ENCODE peak calls at places on chromosomes 11 and 22, in seven cellular contexts. L is activated T-cell treated with anti-CD3 and anti-CD28 coated beads, Interleukin-2, amount 50 U/mL, for 4 hours; R is NCI-H1092 treated with DMSO at 0.1 percent for 48 hours; M is osteocyte; T is fibroblast of lung; K is nephron progenitor cell; F is activated naive CD4-positive, alpha-beta T cell treated with anti-CD3 and anti-CD28 coated beads, Interleukin-2, amount 50 U/mL, for 72 hours. V is an unnamed sample.
A peak's percentile ranks its signal among the peaks of the same experiment; 100 is the strongest.

GRCh38 chr22:47163481-47163875 is 401.0 kb downstream of the TBC1D22A start:
- DNase-seq in L (no peak), R (no peak), M (no peak), T (no peak), K (no peak), F (no peak), V (peak; percentile 41)

GRCh38 chr11:117520201-117520600 is 192.5 kb downstream of the CEP164 start:
- DNase-seq in L (no peak), R (no peak), M (no peak), T (peak; percentile 4), K (no peak), F (no peak), V (no peak)

GRCh38 chr11:35323076-35323868 is 96.1 kb downstream of the SLC1A2 start:
- DNase-seq in L (no peak), R (no peak), M (no peak), T (peak; percentile 57), K (no peak), F (no peak), V (no peak)

GRCh38 chr11:125105921-125106320 is 5.5 kb downstream of the TMEM218 start:
- DNase-seq in L (no peak), R (no peak), M (no peak), T (no peak), K (no peak), F (no peak), V (no peak)

GRCh38 chr11:69010361-69010891 is 2.6 kb downstream of the MRGPRF start:
- DNase-seq in L (no peak), R (no peak), M (no peak), T (peak; percentile 16), K (no peak), F (no peak), V (no peak)

GRCh38 chr11:72657356-72657755 is 16.9 kb downstream of the PDE2A start:
- DNase-seq in L (no peak), R (no peak), M (no peak), T (no peak), K (peak; percentile 28), F (no peak), V (no peak)

GRCh38 chr22:42613869-42614268 is 814 bp downstream of the POLDIP3 start:
- DNase-seq in L (no peak), R (no peak), M (no peak), T (peak; percentile 28), K (no peak), F (no peak), V (no peak)

GRCh38 chr11:109865558-109866186 is 227.5 kb upstream of the ZC3H12C start:
- DNase-seq in L (no peak), R (peak; percentile 26), M (no peak), T (no peak), K (no peak), F (no peak), V (no peak)

GRCh38 chr11:84234462-84235202 is 948.5 kb upstream of the CCDC90B start:
- DNase-seq in L (no peak), R (no peak), M (no peak), T (no peak), K (peak; percentile 5), F (no peak), V (no peak)

GRCh38 chr22:41659941-41660340 is 28.7 kb downstream of the SNU13 start:
- DNase-seq in L (no peak), R (no peak), M (no peak), T (no peak), K (no peak), F (no peak), V (peak; percentile 24)

GRCh38 chr22:24232124-24232523 is 12.8 kb downstream of the GGT5 start:
- DNase-seq in L (no peak), R (no peak), M (no peak), T (no peak), K (no peak), F (no peak), V (no peak)

GRCh38 chr11:72112541-72113136 is at the start of gene ANAPC15:
- DNase-seq in L (peak; percentile 99), R (peak; percentile 100), M (peak; percentile 97), T (peak; percentile 99), K (peak; percentile 92), F (peak; percentile 94), V (peak; percentile 99)

GRCh38 chr11:99160447-99160846 is 139.7 kb downstream of the CNTN5 start:
- DNase-seq in L (no peak), R (no peak), M (no peak), T (no peak), K (no peak), F (no peak), V (no peak)

GRCh38 chr22:40361100-40361499 is 9.3 kb upstream of the SGSM3 start:
- DNase-seq in L (no peak), R (no peak), M (no peak), T (no peak), K (no peak), F (no peak), V (no peak)

GRCh38 chr11:120931057-120931779 is 92.7 kb upstream of the TBCEL start:
- DNase-seq in L (no peak), R (no peak), M (no peak), T (no peak), K (no peak), F (no peak), V (no peak)

GRCh38 chr11:79018371-79018849 is 422.4 kb downstream of the TENM4 start:
- DNase-seq in L (no peak), R (no peak), M (no peak), T (peak; percentile 98), K (no peak), F (no peak), V (no peak)

GRCh38 chr22:20264614-20265452 is 3.3 kb downstream of the RTN4R start:
- DNase-seq in L (no peak), R (no peak), M (no peak), T (no peak), K (no peak), F (no peak), V (no peak)

GRCh38 chr11:80417681-80418080 is 976.9 kb upstream of the TENM4 start:
- DNase-seq in L (no peak), R (no peak), M (no peak), T (peak; percentile 10), K (no peak), F (no peak), V (no peak)

GRCh38 chr11:44607324-44607962 is 42.0 kb downstream of the CD82 start:
- DNase-seq in L (no peak), R (no peak), M (no peak), T (peak; percentile 39), K (no peak), F (no peak), V (no peak)

GRCh38 chr11:44319170-44319551 is 9.2 kb upstream of the ALX4 start:
- DNase-seq in L (no peak), R (no peak), M (no peak), T (no peak), K (no peak), F (no peak), V (no peak)

GRCh38 chr11:131033151-131033651 is 116.9 kb upstream of the SNX19 start:
- DNase-seq in L (no peak), R (no peak), M (no peak), T (peak; percentile 99), K (no peak), F (no peak), V (no peak)

V was measured in coronary artery.